ENCODE peak calls at places on chromosomes 7 and 10, in four cellular contexts. U is spleen, C is breast epithelium, K is GM12878. G is an unnamed sample.

GRCh38 chr7:39510738-39511372 is 55.3 kb upstream of the YAE1 start:
- DNase-seq in U (no peak), C (no peak), K (no peak), G (no peak)

GRCh38 chr7:133858311-133858710 is 268.8 kb upstream of the LRGUK start:
- DNase-seq in U (no peak), C (no peak), K (no peak), G (no peak)

GRCh38 chr7:139403601-139404000 is 43.9 kb downstream of the LUC7L2 start:
- DNase-seq in U (no peak), C (no peak), K (no peak), G (no peak)

GRCh38 chr7:33760834-33761233 is 144.5 kb upstream of the BMPER start:
- DNase-seq in U (no peak), C (no peak), K (no peak), G (no peak)

GRCh38 chr10:26438534-26439269 is 561 bp downstream of the APBB1IP start:
- DNase-seq in U (peak; percentile 94), C (no peak), K (no peak), G (no peak)

GRCh38 chr7:115476666-115477065 is 553.9 kb downstream of the TFEC start:
- DNase-seq in U (peak; percentile 45), C (no peak), K (no peak), G (no peak)

GRCh38 chr7:50653997-50654425 is 88.8 kb upstream of the DDC start:
- DNase-seq in U (peak; percentile 44), C (no peak), K (no peak), G (peak; percentile 92)

GRCh38 chr7:351256-351655 is 61.3 kb downstream of the FOXL3 start:
- DNase-seq in U (peak; percentile 85), C (no peak), K (no peak), G (no peak)

GRCh38 chr10:6660460-6660859 is 80.4 kb upstream of the PRKCQ start:
- DNase-seq in U (no peak), C (no peak), K (no peak), G (no peak)

GRCh38 chr7:9958461-9958860 is 1015.2 kb upstream of the PHF14 start:
- DNase-seq in U (no peak), C (no peak), K (no peak), G (no peak)

GRCh38 chr7:9955138-9955537 is 1018.5 kb upstream of the PHF14 start:
- DNase-seq in U (no peak), C (no peak), K (no peak), G (no peak)
- TF ChIP-seq CTCF in U (no peak), C (no peak), K (no peak), G (no peak)

GRCh38 chr7:131554880-131555516 is 1.4 kb downstream of the PODXL start:
- DNase-seq in U (no peak), C (no peak), K (no peak), G (no peak)
- H3K4me3 ChIP-seq in U (no peak overlapping the region), C (peak overlapping the region; percentile 63), K (no peak overlapping the region), G (no peak overlapping the region)

GRCh38 chr7:14432936-14433335 is 443.5 kb upstream of the ETV1 start:
- DNase-seq in U (no peak), C (no peak), K (no peak), G (no peak)
- TF ChIP-seq POLR2A in U (no peak), C (no peak), K (no peak), G (no peak)

GRCh38 chr7:140661124-140661523 is 11.6 kb upstream of the ADCK2 start:
- DNase-seq in U (no peak), C (no peak), K (no peak), G (no peak)
- TF ChIP-seq CTCF in U (no peak), C (no peak), K (no peak), G (no peak)

DNA sequence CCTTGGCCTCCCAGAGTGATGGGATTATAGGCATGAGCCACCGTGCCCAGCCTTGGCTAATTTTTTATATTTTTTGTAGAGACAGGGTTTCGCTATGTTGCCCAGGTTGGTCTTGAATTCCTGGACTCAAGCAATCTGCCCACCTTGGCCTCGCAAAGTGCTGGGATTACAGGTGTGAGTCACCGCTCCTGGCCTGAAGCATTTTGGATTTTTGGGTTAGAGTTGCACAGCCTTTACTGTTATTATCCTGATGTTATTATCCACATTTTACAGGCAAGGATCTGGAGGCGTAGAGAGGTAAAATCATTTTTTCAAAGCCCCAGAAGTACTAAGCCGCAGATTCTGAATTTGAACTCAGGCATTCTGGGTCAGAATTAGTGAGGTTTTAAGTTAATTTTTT is 75.4 kb downstream of the TCF7L2 start:
- DNase-seq in U (no peak), C (no peak), K (no peak), G (no peak)
- H3K4me3 ChIP-seq in U (no peak overlapping the region), C (no peak overlapping the region), K (no peak overlapping the region), G (no peak overlapping the region)

DNA sequence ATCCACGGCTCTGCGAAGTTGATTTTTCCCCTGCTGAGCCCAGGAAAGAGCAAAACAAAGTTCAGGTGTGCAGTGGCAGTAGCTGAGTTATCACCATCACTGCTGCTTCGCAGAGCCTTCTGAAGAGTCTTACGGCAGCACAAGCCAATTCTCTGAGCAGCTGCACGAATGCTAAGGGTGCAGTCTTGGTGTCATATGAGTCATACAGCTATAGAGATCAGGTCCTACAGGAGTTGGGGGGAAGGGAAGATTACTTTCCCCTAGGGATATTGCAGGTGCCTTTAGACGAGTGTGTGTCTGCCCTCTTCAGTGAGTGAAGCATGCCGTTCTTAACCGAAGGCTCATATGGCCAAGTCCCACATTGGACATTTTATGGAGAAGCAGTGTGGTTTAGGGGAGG is 227.8 kb downstream of the CELF2 start:
- DNase-seq in U (no peak), C (no peak), K (peak; percentile 84), G (no peak)
- TF ChIP-seq POLR2A in U (no peak), C (no peak), K (peak; percentile 75), G (no peak)

GRCh38 chr7:101804087-101804631 is 13.3 kb upstream of the CUX1 start:
- DNase-seq in U (peak; percentile 56), C (no peak), K (no peak), G (no peak)

GRCh38 chr7:101803203-101804086 is 14.0 kb upstream of the CUX1 start:
- DNase-seq in U (no peak), C (no peak), K (no peak), G (no peak)

GRCh38 chr7:101804642-101805401 is 12.6 kb upstream of the CUX1 start:
- DNase-seq in U (peak; percentile 41), C (no peak), K (no peak), G (no peak)
- TF ChIP-seq CTCF in U (no peak), C (peak; percentile 28), K (no peak), G (no peak)

DNA sequence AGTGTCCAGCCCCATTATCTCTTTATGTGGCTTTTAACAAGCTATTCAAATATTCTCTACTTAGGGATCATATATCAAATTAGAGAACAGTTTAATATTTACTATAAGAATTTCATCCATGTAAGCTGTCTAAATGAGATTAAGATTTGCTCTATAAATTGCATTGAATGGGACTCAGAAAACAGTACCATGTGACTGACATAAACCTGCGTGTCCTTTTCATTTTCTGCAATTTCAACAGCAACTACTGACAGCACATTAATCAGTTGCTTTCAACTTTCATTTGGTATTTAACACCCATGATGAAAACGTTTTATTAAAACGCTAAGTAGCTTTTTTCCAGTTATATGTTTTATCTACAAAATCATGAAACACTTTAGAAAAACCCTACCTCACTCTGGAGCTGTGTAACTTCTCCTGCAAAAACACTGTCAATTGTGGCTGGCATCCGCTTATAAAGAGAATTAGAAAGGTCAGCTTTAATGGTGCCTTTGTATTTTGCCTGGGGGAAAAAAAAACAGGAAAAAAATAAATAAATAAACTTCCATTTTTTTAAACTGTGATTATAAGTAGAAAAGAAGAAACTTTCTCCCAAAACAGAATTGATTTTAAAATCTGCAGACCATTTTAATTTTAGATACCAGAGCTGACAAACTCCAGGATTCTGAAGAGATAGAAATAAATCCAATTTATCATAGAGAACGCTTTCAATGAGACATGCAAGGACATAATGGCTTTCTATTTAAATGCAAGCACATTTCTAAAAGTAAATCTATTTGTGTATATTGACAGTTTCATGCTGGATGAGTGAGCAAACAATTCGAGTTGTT is 9.2 kb downstream of the NEBL start:
- DNase-seq in U (no peak), C (no peak), K (no peak), G (no peak)
- H3K4me3 ChIP-seq in U (no peak overlapping the region), C (no peak overlapping the region), K (no peak overlapping the region), G (no peak overlapping the region)

GRCh38 chr7:100975391-100975821 is 6.0 kb downstream of the MUC12 start:
- DNase-seq in U (no peak), C (no peak), K (no peak), G (no peak)
- TF ChIP-seq POLR2A in U (no peak), C (no peak), K (no peak), G (no peak)